ENCODE peak calls at places on chromosomes 7 and 10, in eight cellular contexts. R is ascending aorta; E is B cell; Y is CD8-positive, alpha-beta memory T cell; Z is T-helper 9 cell; K is Calu3; D is activated T-cell treated with anti-CD3 and anti-CD28 coated beads, Interleukin-2, amount 50 U/mL, for 1 hour; A is AG10803. T is an unnamed sample.

GRCh38 chr10:43985941-43986340 is 337.3 kb upstream of the ZNF32 start:
- DNase-seq in A (no peak), Y (no peak), D (no peak), Z (no peak), K (no peak), E (no peak), R (no peak), T (no peak)

GRCh38 chr10:122012731-122013130 is 23.8 kb downstream of the TACC2 start:
- DNase-seq in E (no peak), Z (no peak), Y (no peak), R (no peak), K (no peak), A (no peak), D (no peak), T (no peak)

GRCh38 chr7:16801111-16801542 is 3.7 kb downstream of the AGR2 start:
- DNase-seq in K (no peak), R (no peak), A (peak), E (peak), D (no peak), Y (no peak), Z (no peak), T (no peak)

GRCh38 chr7:99798972-99799371 is 15.0 kb upstream of the CYP3A4 start:
- DNase-seq in Y (no peak), Z (no peak), A (no peak), K (no peak), E (no peak), D (no peak), R (no peak), T (no peak)

GRCh38 chr10:73906524-73907447 is 4.1 kb upstream of the PLAU start:
- DNase-seq in Y (no peak), R (no peak), A (peak), E (no peak), D (no peak), Z (no peak), K (peak), T (no peak)

GRCh38 chr10:33325929-33326328 is 8.5 kb downstream of the NRP1 start:
- DNase-seq in Y (no peak), D (no peak), E (no peak), A (no peak), R (no peak), K (no peak), Z (no peak), T (no peak)

GRCh38 chr7:154928136-154929005 is 74.6 kb downstream of the PAXIP1 start:
- DNase-seq in A (peak), D (peak), Y (peak), K (peak), Z (peak), R (no peak), E (peak), T (peak)

GRCh38 chr10:25651534-25651933 is 282.5 kb upstream of the MYO3A start:
- DNase-seq in D (no peak), R (no peak), Z (no peak), E (no peak), Y (no peak), A (no peak), K (no peak), T (no peak)

GRCh38 chr10:129761573-129761972 is 202.5 kb downstream of the EBF3 start:
- DNase-seq in R (no peak), Y (no peak), Z (no peak), A (no peak), K (no peak), E (no peak), D (no peak), T (no peak)

GRCh38 chr10:79459243-79459642 is 13.8 kb upstream of the ZCCHC24 start:
- DNase-seq in R (no peak), D (no peak), E (no peak), Z (no peak), A (peak), K (no peak), Y (no peak), T (no peak)

GRCh38 chr7:158394936-158395335 is 192.7 kb downstream of the PTPRN2 start:
- DNase-seq in E (peak), K (peak), Y (peak), Z (peak), R (no peak), D (peak), A (no peak), T (peak)

GRCh38 chr7:5526190-5527037 is 102.8 kb upstream of the TNRC18 start:
- DNase-seq in E (peak), Y (no peak), D (peak), K (peak), Z (no peak), R (no peak), A (peak), T (peak)

GRCh38 chr10:114340816-114341215 is 63.5 kb downstream of the AFAP1L2 start:
- DNase-seq in Y (no peak), D (no peak), R (no peak), A (no peak), E (no peak), Z (no peak), K (no peak), T (no peak)

GRCh38 chr10:63003816-63004453 is 129.2 kb upstream of the NRBF2 start:
- DNase-seq in E (peak), Y (no peak), Z (no peak), D (no peak), K (no peak), R (no peak), A (no peak), T (no peak)

GRCh38 chr10:67943917-67944316 is 59.5 kb downstream of the SIRT1 start:
- DNase-seq in Z (no peak), R (no peak), A (no peak), E (no peak), D (no peak), K (no peak), Y (no peak), T (no peak)

GRCh38 chr7:77698042-77698625 is 1.9 kb downstream of the RSBN1L start:
- DNase-seq in R (no peak), E (peak), Y (no peak), Z (no peak), K (no peak), D (no peak), A (no peak), T (no peak)

GRCh38 chr7:129843365-129843898 is 109.3 kb downstream of the UBE2H start:
- DNase-seq in E (no peak), Y (no peak), D (no peak), R (no peak), Z (no peak), A (no peak), K (no peak), T (no peak)

GRCh38 chr10:110363572-110364411 is 59.1 kb upstream of the SMNDC1 start:
- DNase-seq in R (no peak), E (no peak), K (no peak), Z (no peak), A (no peak), Y (no peak), D (no peak), T (peak)

GRCh38 chr7:26861050-26861449 is 3.3 kb downstream of the SKAP2 start:
- DNase-seq in R (no peak), K (no peak), E (no peak), A (no peak), D (no peak), Y (no peak), Z (no peak), T (no peak)

GRCh38 chr7:42096681-42097637 is 140.1 kb downstream of the GLI3 start:
- DNase-seq in R (no peak), E (no peak), Z (no peak), Y (no peak), K (no peak), A (peak), D (no peak), T (no peak)

GRCh38 chr10:71396714-71397339 is at the start of gene CDH23:
- DNase-seq in Y (no peak), R (no peak), A (no peak), D (peak), Z (no peak), K (peak), E (peak), T (peak)

GRCh38 chr10:33412261-33413092 is 78.0 kb upstream of the NRP1 start:
- DNase-seq in D (no peak), R (no peak), A (peak), Y (no peak), E (no peak), Z (no peak), K (peak), T (peak)

GRCh38 chr7:157625973-157626790 is 289.4 kb downstream of the DNAJB6 start:
- DNase-seq in K (no peak), D (peak), R (no peak), E (no peak), A (no peak), Y (no peak), Z (no peak), T (no peak)

GRCh38 chr10:79378647-79379511 is 31.6 kb downstream of the PPIF start:
- DNase-seq in Y (no peak), R (no peak), Z (no peak), K (no peak), D (no peak), A (no peak), E (no peak), T (no peak)

T was measured in activated CD4-positive, alpha-beta T cell treated with anti-CD3 and anti-CD28 coated beads, Interleukin-2, amount 50 U/mL, for 48 hours.